ENCODE peak calls at places on chromosomes 13 and 19, in eight cellular contexts. One of them, this sample, is unnamed.

GRCh38 chr13:90686438-90686837 is 661.0 kb upstream of the MIR17HG start:
- DNase-seq in GM10248: no peak
- DNase-seq in MCF 10A: peak; percentile 61
- DNase-seq in pancreas: no peak
- DNase-seq in LHCN-M2: peak; percentile 79
- DNase-seq in amniotic stem cell: no peak
- DNase-seq in activated CD4-positive, alpha-beta T cell treated with anti-CD3 and anti-CD28 coated beads, Interleukin-2, amount 50 U/mL, for 1 hour: no peak
- DNase-seq in testis: no peak
- DNase-seq in this sample: no peak

GRCh38 chr19:17553256-17553655 is 2.2 kb upstream of the COLGALT1 start:
- DNase-seq in testis: peak; percentile 79
- DNase-seq in GM10248: no peak
- DNase-seq in activated CD4-positive, alpha-beta T cell treated with anti-CD3 and anti-CD28 coated beads, Interleukin-2, amount 50 U/mL, for 1 hour: no peak
- DNase-seq in MCF 10A: peak; percentile 96
- DNase-seq in pancreas: no peak
- DNase-seq in LHCN-M2: peak; percentile 95
- DNase-seq in amniotic stem cell: peak; percentile 42
- DNase-seq in this sample: no peak

GRCh38 chr13:37747071-37747612 is 122.4 kb downstream of the TRPC4 start:
- DNase-seq in pancreas: no peak
- DNase-seq in MCF 10A: peak; percentile 87
- DNase-seq in testis: no peak
- DNase-seq in amniotic stem cell: peak; percentile 79
- DNase-seq in LHCN-M2: peak; percentile 81
- DNase-seq in GM10248: no peak
- DNase-seq in activated CD4-positive, alpha-beta T cell treated with anti-CD3 and anti-CD28 coated beads, Interleukin-2, amount 50 U/mL, for 1 hour: no peak
- DNase-seq in this sample: no peak

GRCh38 chr19:54133312-54133956 is 4.1 kb upstream of the CNOT3 start:
- DNase-seq in GM10248: no peak
- DNase-seq in amniotic stem cell: no peak
- DNase-seq in testis: no peak
- DNase-seq in pancreas: no peak
- DNase-seq in activated CD4-positive, alpha-beta T cell treated with anti-CD3 and anti-CD28 coated beads, Interleukin-2, amount 50 U/mL, for 1 hour: no peak
- DNase-seq in LHCN-M2: no peak
- DNase-seq in MCF 10A: peak; percentile 56
- DNase-seq in this sample: no peak

GRCh38 chr19:49779731-49780578 is 13.2 kb downstream of the AP2A1 start:
- DNase-seq in activated CD4-positive, alpha-beta T cell treated with anti-CD3 and anti-CD28 coated beads, Interleukin-2, amount 50 U/mL, for 1 hour: no peak
- DNase-seq in MCF 10A: no peak
- DNase-seq in pancreas: no peak
- DNase-seq in LHCN-M2: no peak
- DNase-seq in amniotic stem cell: no peak
- DNase-seq in GM10248: no peak
- DNase-seq in testis: no peak
- DNase-seq in this sample: no peak

GRCh38 chr13:34338102-34338501 is 520.2 kb downstream of the RFC3 start:
- DNase-seq in MCF 10A: no peak
- DNase-seq in GM10248: no peak
- DNase-seq in pancreas: no peak
- DNase-seq in testis: no peak
- DNase-seq in amniotic stem cell: no peak
- DNase-seq in activated CD4-positive, alpha-beta T cell treated with anti-CD3 and anti-CD28 coated beads, Interleukin-2, amount 50 U/mL, for 1 hour: no peak
- DNase-seq in LHCN-M2: no peak
- DNase-seq in this sample: no peak

GRCh38 chr19:3983936-3984583 is 1.2 kb downstream of the EEF2 start:
- DNase-seq in pancreas: peak; percentile 69
- DNase-seq in MCF 10A: peak; percentile 61
- DNase-seq in LHCN-M2: peak; percentile 57
- DNase-seq in GM10248: no peak
- DNase-seq in testis: no peak
- DNase-seq in amniotic stem cell: peak; percentile 27
- DNase-seq in activated CD4-positive, alpha-beta T cell treated with anti-CD3 and anti-CD28 coated beads, Interleukin-2, amount 50 U/mL, for 1 hour: no peak
- DNase-seq in this sample: no peak

GRCh38 chr13:91058066-91058465 is 289.4 kb upstream of the MIR17HG start:
- DNase-seq in pancreas: no peak
- DNase-seq in MCF 10A: peak; percentile 60
- DNase-seq in activated CD4-positive, alpha-beta T cell treated with anti-CD3 and anti-CD28 coated beads, Interleukin-2, amount 50 U/mL, for 1 hour: no peak
- DNase-seq in LHCN-M2: no peak
- DNase-seq in GM10248: no peak
- DNase-seq in testis: no peak
- DNase-seq in amniotic stem cell: no peak
- DNase-seq in this sample: no peak

GRCh38 chr19:17183858-17184271 is 31.3 kb upstream of the USE1 start:
- DNase-seq in activated CD4-positive, alpha-beta T cell treated with anti-CD3 and anti-CD28 coated beads, Interleukin-2, amount 50 U/mL, for 1 hour: no peak
- DNase-seq in GM10248: peak; percentile 62
- DNase-seq in amniotic stem cell: no peak
- DNase-seq in testis: no peak
- DNase-seq in MCF 10A: no peak
- DNase-seq in LHCN-M2: no peak
- DNase-seq in pancreas: no peak
- DNase-seq in this sample: no peak

GRCh38 chr13:39406688-39407087 is 196.3 kb downstream of the LHFPL6 start:
- DNase-seq in MCF 10A: peak; percentile 25
- DNase-seq in amniotic stem cell: no peak
- DNase-seq in pancreas: no peak
- DNase-seq in testis: no peak
- DNase-seq in activated CD4-positive, alpha-beta T cell treated with anti-CD3 and anti-CD28 coated beads, Interleukin-2, amount 50 U/mL, for 1 hour: no peak
- DNase-seq in GM10248: peak; percentile 13
- DNase-seq in LHCN-M2: no peak
- DNase-seq in this sample: no peak

GRCh38 chr13:64749301-64749700 is 2480.8 kb downstream of the PCDH9 start:
- DNase-seq in amniotic stem cell: no peak
- DNase-seq in LHCN-M2: no peak
- DNase-seq in testis: no peak
- DNase-seq in MCF 10A: no peak
- DNase-seq in GM10248: no peak
- DNase-seq in pancreas: no peak
- DNase-seq in activated CD4-positive, alpha-beta T cell treated with anti-CD3 and anti-CD28 coated beads, Interleukin-2, amount 50 U/mL, for 1 hour: no peak
- DNase-seq in this sample: no peak

GRCh38 chr19:53101518-53101917 is 1.7 kb downstream of the ZNF160 start:
- DNase-seq in GM10248: no peak
- DNase-seq in MCF 10A: no peak
- DNase-seq in testis: no peak
- DNase-seq in LHCN-M2: peak; percentile 10
- DNase-seq in activated CD4-positive, alpha-beta T cell treated with anti-CD3 and anti-CD28 coated beads, Interleukin-2, amount 50 U/mL, for 1 hour: no peak
- DNase-seq in amniotic stem cell: no peak
- DNase-seq in pancreas: no peak
- DNase-seq in this sample: no peak

GRCh38 chr13:69020120-69020519 is 1087.5 kb upstream of the ATXN8OS start:
- DNase-seq in GM10248: no peak
- DNase-seq in amniotic stem cell: no peak
- DNase-seq in activated CD4-positive, alpha-beta T cell treated with anti-CD3 and anti-CD28 coated beads, Interleukin-2, amount 50 U/mL, for 1 hour: no peak
- DNase-seq in LHCN-M2: no peak
- DNase-seq in testis: no peak
- DNase-seq in pancreas: no peak
- DNase-seq in MCF 10A: no peak
- DNase-seq in this sample: no peak

GRCh38 chr19:5293607-5294089 is 47.0 kb downstream of the PTPRS start:
- DNase-seq in amniotic stem cell: peak; percentile 33
- DNase-seq in pancreas: peak; percentile 71
- DNase-seq in GM10248: no peak
- DNase-seq in LHCN-M2: no peak
- DNase-seq in MCF 10A: no peak
- DNase-seq in activated CD4-positive, alpha-beta T cell treated with anti-CD3 and anti-CD28 coated beads, Interleukin-2, amount 50 U/mL, for 1 hour: no peak
- DNase-seq in testis: no peak
- DNase-seq in this sample: peak; percentile 88

GRCh38 chr19:582497-583197 is 7.0 kb upstream of the HCN2 start:
- DNase-seq in LHCN-M2: peak; percentile 54
- DNase-seq in activated CD4-positive, alpha-beta T cell treated with anti-CD3 and anti-CD28 coated beads, Interleukin-2, amount 50 U/mL, for 1 hour: no peak
- DNase-seq in GM10248: no peak
- DNase-seq in testis: no peak
- DNase-seq in MCF 10A: peak; percentile 22
- DNase-seq in amniotic stem cell: no peak
- DNase-seq in pancreas: no peak
- DNase-seq in this sample: no peak

GRCh38 chr13:60226507-60226906 is 62.8 kb upstream of the DIAPH3 start:
- DNase-seq in testis: peak; percentile 16
- DNase-seq in LHCN-M2: peak; percentile 52
- DNase-seq in activated CD4-positive, alpha-beta T cell treated with anti-CD3 and anti-CD28 coated beads, Interleukin-2, amount 50 U/mL, for 1 hour: no peak
- DNase-seq in GM10248: no peak
- DNase-seq in MCF 10A: peak; percentile 33
- DNase-seq in pancreas: no peak
- DNase-seq in amniotic stem cell: no peak
- DNase-seq in this sample: no peak

GRCh38 chr13:24997367-24997967 is 98.5 kb upstream of the PABPC3 start:
- DNase-seq in GM10248: peak; percentile 30
- DNase-seq in activated CD4-positive, alpha-beta T cell treated with anti-CD3 and anti-CD28 coated beads, Interleukin-2, amount 50 U/mL, for 1 hour: no peak
- DNase-seq in LHCN-M2: peak; percentile 28
- DNase-seq in testis: peak; percentile 54
- DNase-seq in MCF 10A: peak; percentile 49
- DNase-seq in amniotic stem cell: peak; percentile 36
- DNase-seq in pancreas: no peak
- DNase-seq in this sample: no peak

GRCh38 chr13:79246575-79246949 is 159.5 kb downstream of the RBM26 start:
- DNase-seq in pancreas: no peak
- DNase-seq in activated CD4-positive, alpha-beta T cell treated with anti-CD3 and anti-CD28 coated beads, Interleukin-2, amount 50 U/mL, for 1 hour: no peak
- DNase-seq in amniotic stem cell: no peak
- DNase-seq in GM10248: no peak
- DNase-seq in MCF 10A: peak; percentile 13
- DNase-seq in testis: no peak
- DNase-seq in LHCN-M2: no peak
- DNase-seq in this sample: no peak

GRCh38 chr13:49086711-49087110 is 111.0 kb downstream of the FNDC3A start:
- DNase-seq in pancreas: no peak
- DNase-seq in activated CD4-positive, alpha-beta T cell treated with anti-CD3 and anti-CD28 coated beads, Interleukin-2, amount 50 U/mL, for 1 hour: no peak
- DNase-seq in MCF 10A: peak; percentile 63
- DNase-seq in LHCN-M2: peak; percentile 79
- DNase-seq in testis: no peak
- DNase-seq in GM10248: no peak
- DNase-seq in amniotic stem cell: no peak
- DNase-seq in this sample: no peak

GRCh38 chr19:48627211-48627864 is 8.0 kb downstream of the SPHK2 start:
- DNase-seq in LHCN-M2: peak; percentile 25
- DNase-seq in amniotic stem cell: no peak
- DNase-seq in pancreas: no peak
- DNase-seq in activated CD4-positive, alpha-beta T cell treated with anti-CD3 and anti-CD28 coated beads, Interleukin-2, amount 50 U/mL, for 1 hour: no peak
- DNase-seq in GM10248: no peak
- DNase-seq in testis: no peak
- DNase-seq in MCF 10A: no peak
- DNase-seq in this sample: no peak

This sample was measured in type B pancreatic cell.